ENCODE peak calls at places on chromosomes 1 and 21, in eight cellular contexts. X is progenitor cell of endocrine pancreas, C is nephron progenitor cell, D is coronary artery, Y is adrenal gland, V is astrocyte of the spinal cord, J is endothelial cell, A is GM20000. M is an unnamed sample.

GRCh38 chr1:27007909-27008582 is 4.6 kb downstream of the TENT5B start:
- DNase-seq in X (no peak), C (no peak), V (no peak), Y (no peak), D (no peak), A (no peak), J (no peak), M (peak)

GRCh38 chr1:159162511-159163265 is 8.7 kb upstream of the CADM3 start:
- DNase-seq in A (no peak), Y (no peak), X (no peak), V (no peak), C (no peak), D (no peak), J (no peak), M (no peak)

GRCh38 chr1:171467626-171468025 is 17.7 kb upstream of the PRRC2C start:
- DNase-seq in C (no peak), J (no peak), V (no peak), X (no peak), A (no peak), D (no peak), Y (no peak), M (no peak)

GRCh38 chr21:35204850-35205564 is 155.9 kb upstream of the RUNX1 start:
- DNase-seq in C (no peak), A (peak), V (peak), X (no peak), Y (peak), J (peak), D (peak), M (peak)

GRCh38 chr1:23103001-23103879 is 65.4 kb downstream of the LUZP1 start:
- DNase-seq in X (no peak), Y (no peak), A (peak), D (no peak), V (no peak), C (no peak), J (no peak), M (no peak)

GRCh38 chr21:32790626-32791025 is 19.1 kb upstream of the PAXBP1 start:
- DNase-seq in C (no peak), V (no peak), Y (no peak), J (no peak), X (no peak), D (no peak), A (no peak), M (no peak)

GRCh38 chr1:205449750-205450443 is 5.9 kb downstream of the BLACAT1 start:
- DNase-seq in D (no peak), C (peak), V (peak), J (peak), X (peak), Y (no peak), A (peak), M (peak)

GRCh38 chr1:46456411-46456963 is 33.1 kb upstream of the DMBX1 start:
- DNase-seq in J (no peak), X (no peak), Y (no peak), V (no peak), C (no peak), D (no peak), A (no peak), M (no peak)

GRCh38 chr1:1137256-1138045 is 21.6 kb upstream of the C1orf159 start:
- DNase-seq in C (no peak), D (no peak), Y (no peak), V (no peak), X (no peak), A (peak), J (no peak), M (no peak)

GRCh38 chr1:118074101-118074500 is 110.9 kb downstream of the SPAG17 start:
- DNase-seq in Y (no peak), X (no peak), D (no peak), C (no peak), V (no peak), A (no peak), J (no peak), M (no peak)

GRCh38 chr1:118081387-118081786 is 103.6 kb downstream of the SPAG17 start:
- DNase-seq in J (no peak), Y (no peak), C (no peak), A (peak), X (no peak), D (no peak), V (no peak), M (no peak)

GRCh38 chr1:118082984-118083383 is 102.0 kb downstream of the SPAG17 start:
- DNase-seq in Y (no peak), A (no peak), V (no peak), J (no peak), X (no peak), C (no peak), D (no peak), M (no peak)

GRCh38 chr1:118075116-118075515 is 109.9 kb downstream of the SPAG17 start:
- DNase-seq in C (no peak), D (no peak), Y (no peak), J (no peak), A (no peak), X (no peak), V (no peak), M (no peak)

DNA sequence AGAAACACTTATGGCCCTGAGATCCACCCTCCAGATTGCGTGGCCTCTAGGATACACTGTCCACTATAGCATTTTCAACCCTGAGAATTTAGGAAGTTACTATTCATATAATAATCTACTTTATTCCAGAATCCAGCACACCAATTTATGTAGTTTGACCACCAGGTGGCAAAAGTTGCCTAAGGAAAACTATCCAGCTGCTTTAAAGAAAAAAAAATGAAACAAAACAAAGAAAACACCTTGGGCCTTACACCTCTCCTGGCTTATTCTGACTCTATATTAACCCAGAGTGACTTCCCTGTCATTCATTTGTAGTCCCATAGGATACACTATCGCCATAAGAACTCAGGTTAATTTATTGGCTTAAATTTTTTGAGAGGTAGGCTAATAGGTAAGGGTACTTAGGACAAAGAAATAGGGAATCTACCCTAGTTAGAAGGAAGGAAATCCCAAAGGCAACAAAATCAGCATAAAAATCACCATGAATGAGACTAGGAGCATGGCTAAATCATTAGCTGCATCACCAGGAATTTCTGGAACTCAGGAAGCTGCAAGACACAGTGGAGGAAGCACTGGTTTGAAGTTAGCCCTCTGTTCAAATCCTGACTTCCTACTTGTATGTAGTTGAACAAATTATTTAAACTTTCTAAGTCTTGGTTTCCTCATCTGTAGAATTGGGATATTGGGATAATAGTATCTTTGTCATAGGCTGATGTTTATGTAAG is 107.5 kb downstream of the SPAG17 start:
- DNase-seq in V (peak), Y (peak), J (peak), C (no peak), A (no peak), X (no peak), D (no peak), M (no peak)
- TF ChIP-seq CTCF in V (peak), Y (peak), J (peak), C (peak), A (no peak), X (peak), D (no peak), M (peak)

GRCh38 chr1:214658175-214658574 is 55.2 kb downstream of the CENPF start:
- DNase-seq in X (no peak), A (no peak), J (no peak), V (no peak), Y (no peak), D (no peak), C (no peak), M (no peak)

GRCh38 chr1:214658785-214659184 is 55.8 kb downstream of the CENPF start:
- DNase-seq in C (peak), X (no peak), D (no peak), Y (peak), J (peak), A (no peak), V (peak), M (no peak)

GRCh38 chr1:214660190-214660589 is 57.2 kb downstream of the CENPF start:
- DNase-seq in D (no peak), J (no peak), Y (no peak), V (no peak), X (no peak), C (no peak), A (no peak), M (no peak)

GRCh38 chr1:214662386-214662785 is 59.4 kb downstream of the CENPF start:
- DNase-seq in D (no peak), C (no peak), V (no peak), A (no peak), J (no peak), Y (no peak), X (no peak), M (no peak)

GRCh38 chr1:214660900-214661299 is 57.9 kb downstream of the CENPF start:
- DNase-seq in A (no peak), X (peak), Y (peak), D (no peak), V (peak), J (peak), C (peak), M (no peak)
- TF ChIP-seq CTCF in A (no peak), X (peak), Y (peak), D (no peak), V (peak), J (no peak), C (no peak), M (peak)

DNA sequence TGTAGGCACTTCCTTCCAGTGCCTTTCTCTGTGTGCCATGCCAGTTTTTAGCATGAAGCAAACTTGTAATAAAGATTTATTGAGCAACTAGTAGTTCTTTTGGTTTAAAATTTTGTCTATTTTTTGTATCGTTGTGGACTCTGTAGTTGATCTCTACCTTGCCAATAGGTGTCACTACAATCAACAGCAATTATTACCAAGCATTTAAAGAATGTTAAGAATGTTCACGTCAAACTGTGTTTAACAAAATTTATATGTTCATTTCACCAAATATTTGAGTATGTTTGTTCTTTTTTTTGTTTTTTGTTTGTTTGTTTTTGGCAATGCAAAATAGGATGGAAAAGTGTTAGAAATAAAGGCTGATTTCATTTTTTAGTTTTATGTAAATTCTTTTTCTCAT is 208.1 kb downstream of the PATJ start:
- DNase-seq in D (no peak), Y (no peak), A (no peak), X (no peak), V (no peak), C (no peak), J (no peak), M (no peak)
- TF ChIP-seq CTCF in D (no peak), Y (peak), A (no peak), X (peak), V (peak), C (peak), J (peak), M (no peak)

GRCh38 chr1:87450615-87451209 is 122.0 kb downstream of the LMO4 start:
- DNase-seq in D (no peak), Y (peak), J (no peak), V (no peak), C (no peak), A (no peak), X (no peak), M (no peak)
- TF ChIP-seq CTCF in D (no peak), Y (no peak), J (no peak), V (no peak), C (no peak), A (peak), X (no peak), M (no peak)

GRCh38 chr1:42657981-42658879 is at the start of gene PPIH:
- DNase-seq in D (peak), X (peak), V (peak), J (peak), A (peak), Y (peak), C (peak), M (peak)
- TF ChIP-seq CTCF in D (no peak), X (peak), V (peak), J (no peak), A (no peak), Y (peak), C (peak), M (peak)

GRCh38 chr1:119515221-119515620 is 8.2 kb downstream of the HSD3B1 start:
- DNase-seq in X (no peak), V (no peak), D (no peak), Y (no peak), J (no peak), A (no peak), C (no peak), M (no peak)

GRCh38 chr1:119516680-119517079 is 9.7 kb downstream of the HSD3B1 start:
- DNase-seq in A (no peak), Y (no peak), D (no peak), J (no peak), V (no peak), C (no peak), X (no peak), M (no peak)
- TF ChIP-seq CTCF in A (no peak), Y (no peak), D (no peak), J (peak), V (no peak), C (no peak), X (peak), M (no peak)

GRCh38 chr1:184483101-184483813 is 96.4 kb downstream of the C1orf21 start:
- DNase-seq in Y (peak), A (no peak), D (no peak), X (no peak), V (peak), C (no peak), J (no peak), M (peak)
- TF ChIP-seq CTCF in Y (peak), A (no peak), D (no peak), X (no peak), V (no peak), C (no peak), J (no peak), M (no peak)

DNA sequence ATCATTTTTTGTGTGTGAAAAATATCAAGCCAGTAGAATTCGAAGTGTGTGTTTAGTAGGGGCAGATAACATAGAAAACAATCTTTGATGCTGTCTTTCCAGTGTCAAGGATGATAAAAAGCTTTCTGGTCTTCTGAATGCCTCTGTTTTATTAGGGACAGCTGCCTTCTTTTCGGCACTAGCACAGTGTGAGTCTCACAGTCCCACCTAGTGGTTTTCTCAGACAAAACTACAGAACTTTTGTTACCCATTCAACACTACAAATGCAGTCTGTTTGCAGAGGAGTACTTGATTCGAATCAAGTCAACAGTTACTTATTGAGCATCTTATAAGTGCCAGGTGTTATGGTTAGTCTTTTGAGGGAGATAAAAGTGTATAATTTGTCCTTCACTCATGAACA is 30.6 kb upstream of the MCOLN3 start:
- DNase-seq in A (no peak), X (no peak), C (no peak), J (no peak), Y (peak), V (peak), D (no peak), M (no peak)
- TF ChIP-seq CTCF in A (no peak), X (no peak), C (no peak), J (no peak), Y (peak), V (peak), D (no peak), M (no peak)

GRCh38 chr21:42146821-42147220 is 72.1 kb upstream of the ABCG1 start:
- DNase-seq in J (no peak), V (no peak), Y (no peak), C (no peak), X (no peak), A (no peak), D (peak), M (peak)
- TF ChIP-seq CTCF in J (no peak), V (no peak), Y (no peak), C (no peak), X (no peak), A (no peak), D (no peak), M (no peak)

DNA sequence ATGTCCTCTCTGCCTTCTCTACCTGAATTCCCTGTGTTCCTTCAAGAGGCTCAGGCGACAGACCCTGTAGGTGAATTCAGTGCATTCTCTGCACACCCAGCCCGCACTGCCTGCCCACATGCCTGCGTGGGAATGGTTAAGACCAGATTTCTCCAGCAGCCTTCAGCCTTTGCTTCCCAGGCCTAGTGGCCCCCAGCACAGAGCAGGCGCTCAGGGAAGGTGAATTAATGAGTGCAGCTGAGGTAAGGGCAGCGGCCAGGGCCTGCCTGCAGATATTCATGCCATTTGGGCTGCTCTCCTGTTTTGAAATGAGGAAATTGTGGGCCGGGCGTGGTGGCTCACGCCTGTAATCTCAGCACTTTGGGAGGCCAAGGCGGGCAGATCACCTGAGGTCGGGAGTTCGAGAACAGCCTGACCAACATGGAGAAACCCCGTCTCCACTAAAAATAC is 45.5 kb downstream of the IER5 start:
- DNase-seq in V (no peak), D (no peak), J (no peak), A (no peak), X (no peak), Y (no peak), C (no peak), M (no peak)
- TF ChIP-seq CTCF in V (no peak), D (no peak), J (no peak), A (no peak), X (no peak), Y (no peak), C (no peak), M (no peak)